ENCODE peak calls at places on chromosomes 6 and 20, in seven cellular contexts. L is neuronal stem cell, R is mesenchymal stem cell, O is H9, D is IMR-90, C is mesendoderm, B is trophoblast cell. S is an unnamed sample.

GRCh38 chr6:138647006-138647405 is 126.6 kb upstream of the CCDC28A start:
- DNase-seq in B (peak), R (no peak), D (peak), C (no peak), O (no peak), L (no peak), S (no peak)

GRCh38 chr6:164693934-164694333 is 615.5 kb downstream of the C6orf118 start:
- DNase-seq in L (no peak), C (peak), O (no peak), R (no peak), D (no peak), B (no peak), S (peak)

GRCh38 chr6:113997106-113997505 is 26.2 kb upstream of the HDAC2 start:
- DNase-seq in C (no peak), B (peak), D (peak), O (no peak), R (peak), L (no peak), S (no peak)

GRCh38 chr20:17533396-17533795 is 2.2 kb upstream of the BFSP1 start:
- DNase-seq in O (peak), R (peak), L (peak), C (peak), B (peak), D (peak), S (no peak)

GRCh38 chr6:6942826-6943225 is 164.9 kb upstream of the RREB1 start:
- DNase-seq in D (peak), C (no peak), O (no peak), R (no peak), B (no peak), L (no peak), S (no peak)

GRCh38 chr20:56995635-56996075 is 270.8 kb downstream of the BMP7 start:
- DNase-seq in R (no peak), L (peak), B (peak), O (peak), D (no peak), C (peak), S (peak)

GRCh38 chr6:62652692-62653328 is 366.8 kb upstream of the KHDRBS2 start:
- DNase-seq in R (peak), D (peak), L (peak), O (no peak), C (peak), B (no peak), S (no peak)

GRCh38 chr20:36311854-36312723 is 6.0 kb downstream of the DLGAP4 start:
- DNase-seq in L (no peak), B (no peak), D (no peak), R (no peak), C (no peak), O (no peak), S (no peak)

GRCh38 chr6:138912308-138912707 is 75.7 kb downstream of the REPS1 start:
- DNase-seq in L (no peak), B (no peak), O (no peak), R (no peak), D (no peak), C (no peak), S (no peak)

GRCh38 chr20:13510837-13511488 is 127.8 kb downstream of the TASP1 start:
- DNase-seq in B (no peak), O (no peak), R (no peak), L (no peak), D (no peak), C (no peak), S (no peak)

GRCh38 chr6:106069478-106069877 is 16.7 kb upstream of the PRDM1 start:
- DNase-seq in L (no peak), R (peak), O (no peak), B (peak), C (no peak), D (peak), S (no peak)

GRCh38 chr20:2005831-2006426 is 12.1 kb upstream of the PDYN start:
- DNase-seq in B (peak), L (peak), C (peak), D (peak), R (peak), O (peak), S (peak)

GRCh38 chr20:31967830-31968249 is at the start of gene XKR7:
- DNase-seq in D (no peak), L (peak), R (no peak), O (peak), B (no peak), C (peak), S (no peak)

GRCh38 chr6:99736302-99736701 is 129.7 kb downstream of the PRDM13 start:
- DNase-seq in L (no peak), B (peak), C (peak), O (no peak), R (no peak), D (no peak), S (no peak)

GRCh38 chr20:38073307-38074010 is 39.9 kb downstream of the RPRD1B start:
- DNase-seq in B (peak), C (peak), D (peak), R (peak), O (peak), L (peak), S (no peak)

GRCh38 chr6:117506180-117506835 is 23.8 kb downstream of the DCBLD1 start:
- DNase-seq in D (peak), R (no peak), B (no peak), L (no peak), O (no peak), C (no peak), S (no peak)

GRCh38 chr20:4117341-4117740 is 102.0 kb upstream of the RNF24 start:
- DNase-seq in O (no peak), L (no peak), D (no peak), B (no peak), R (no peak), C (no peak), S (no peak)
- H3K4ac ChIP-seq in O (no peak), L (no peak), D (no peak), B (no peak), R (no peak), C (no peak), S (no peak)

DNA sequence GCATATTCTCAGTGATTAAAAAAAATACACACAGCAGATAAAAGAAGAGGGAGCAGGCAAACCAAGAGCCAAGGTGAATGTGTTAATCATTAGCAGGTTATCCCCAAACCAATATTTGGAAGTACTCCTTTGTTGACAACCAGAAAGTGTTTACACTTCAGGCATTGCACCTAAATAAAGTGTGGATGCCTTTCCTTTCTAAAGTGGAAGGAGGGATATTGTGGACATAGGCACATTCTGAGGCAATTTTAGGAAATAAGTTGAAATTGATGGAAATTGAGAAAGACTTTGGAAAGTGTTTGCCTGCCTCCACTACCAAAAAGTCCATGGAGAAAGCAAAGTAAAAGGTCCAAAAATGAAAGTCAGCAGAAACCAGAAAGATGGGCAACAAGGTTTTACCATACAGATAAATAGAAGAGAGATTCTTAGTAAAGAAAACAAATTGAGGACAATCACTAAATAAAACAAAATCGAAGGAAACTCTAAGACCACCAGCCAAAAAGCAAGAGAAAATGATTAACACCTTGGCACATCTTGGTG is 22.9 kb downstream of the SLC17A2 start:
- DNase-seq in L (no peak), B (no peak), D (no peak), C (no peak), R (no peak), O (no peak), S (no peak)
- H3K4ac ChIP-seq in L (no peak), B (no peak), D (no peak), C (no peak), R (no peak), O (no peak), S (no peak)

DNA sequence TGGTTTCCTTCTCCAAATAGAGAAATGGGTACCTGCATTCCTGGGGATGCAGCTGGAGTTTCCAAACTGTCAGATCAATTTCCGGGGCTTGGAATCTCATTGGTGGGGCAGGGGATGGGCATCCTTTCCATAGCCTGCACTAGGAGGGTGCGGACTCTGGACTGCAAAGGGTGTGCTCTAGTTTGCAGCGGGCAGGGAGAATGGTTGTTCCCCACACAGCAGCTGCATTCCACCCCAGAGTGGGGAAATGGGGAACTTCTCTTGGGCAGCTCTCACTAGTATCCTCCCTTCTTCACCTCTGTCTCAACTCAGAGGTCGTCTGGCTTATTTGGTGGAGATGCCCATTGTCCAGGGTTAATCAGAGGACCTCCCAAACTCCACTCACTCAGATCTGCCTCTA is 34.5 kb upstream of the CDKN1A start:
- DNase-seq in B (no peak), C (no peak), R (no peak), D (no peak), L (no peak), O (no peak), S (no peak)
- H3K4ac ChIP-seq in B (no peak), C (no peak), R (no peak), D (peak), L (peak), O (no peak), S (no peak)

GRCh38 chr6:120468486-120468885 is 865.8 kb downstream of the TBC1D32 start:
- DNase-seq in O (no peak), B (no peak), R (no peak), C (no peak), L (no peak), D (no peak), S (no peak)
- H3K4ac ChIP-seq in O (no peak), B (no peak), R (no peak), C (no peak), L (no peak), D (no peak), S (no peak)

GRCh38 chr6:108652375-108652774 is 91.7 kb downstream of the FOXO3 start:
- DNase-seq in O (no peak), C (no peak), L (no peak), R (no peak), B (no peak), D (no peak), S (no peak)

GRCh38 chr6:108651781-108652227 is 91.1 kb downstream of the FOXO3 start:
- DNase-seq in R (peak), B (no peak), L (no peak), C (no peak), D (peak), O (no peak), S (no peak)

GRCh38 chr6:108651287-108651686 is 90.6 kb downstream of the FOXO3 start:
- DNase-seq in D (no peak), O (no peak), B (no peak), L (no peak), C (no peak), R (peak), S (no peak)

GRCh38 chr6:108650325-108650724 is 89.6 kb downstream of the FOXO3 start:
- DNase-seq in B (no peak), D (no peak), O (no peak), R (no peak), C (no peak), L (no peak), S (no peak)

GRCh38 chr6:108650781-108651180 is 90.1 kb downstream of the FOXO3 start:
- DNase-seq in C (no peak), D (peak), B (peak), O (no peak), R (peak), L (no peak), S (no peak)
- H3K4ac ChIP-seq in C (no peak), D (peak), B (no peak), O (no peak), R (no peak), L (no peak), S (no peak)